ENCODE peak calls at places on chromosomes 13 and 19, in four cellular contexts. S is choroid plexus epithelial cell, W is AG10803, A is PC-3. F is an unnamed sample.

GRCh38 chr19:31357315-31357673 is 8.1 kb upstream of the TSHZ3 start:
- DNase-seq in S (no peak), W (no peak), A (no peak), F (no peak)

GRCh38 chr19:32387701-32388392 is 17.7 kb upstream of the DPY19L3 start:
- DNase-seq in W (peak), S (peak), A (peak), F (peak)

GRCh38 chr13:104534847-104535246 is 1468.6 kb upstream of the SLC10A2 start:
- DNase-seq in W (no peak), A (peak), S (no peak), F (no peak)

GRCh38 chr13:43285891-43286602 is 262.7 kb downstream of the DNAJC15 start:
- DNase-seq in W (peak), S (peak), A (peak), F (no peak)

GRCh38 chr19:13430790-13431582 is 75.3 kb downstream of the CACNA1A start:
- DNase-seq in A (peak), W (peak), S (peak), F (peak)

GRCh38 chr19:42436006-42436405 is 6.7 kb downstream of the CXCL17 start:
- DNase-seq in S (peak), W (peak), A (no peak), F (no peak)

GRCh38 chr13:42753697-42754096 is 27.7 kb upstream of the FAM216B start:
- DNase-seq in W (no peak), S (peak), A (no peak), F (no peak)

GRCh38 chr13:33743438-33744368 is 74.2 kb upstream of the RFC3 start:
- DNase-seq in S (peak), A (no peak), W (no peak), F (peak)

GRCh38 chr19:49861127-49861526 is 6.2 kb downstream of the PNKP start:
- DNase-seq in W (no peak), S (no peak), A (no peak), F (peak)

GRCh38 chr13:24905242-24905641 is 141.3 kb downstream of the RNF17 start:
- DNase-seq in S (peak), W (peak), A (peak), F (peak)

GRCh38 chr19:57068921-57069697 is 50.7 kb upstream of the USP29 start:
- DNase-seq in S (no peak), W (no peak), A (peak), F (no peak)

GRCh38 chr13:36086117-36086516 is 45.1 kb downstream of the DCLK1 start:
- DNase-seq in S (no peak), A (no peak), W (no peak), F (no peak)

GRCh38 chr13:99151516-99151915 is 49.1 kb upstream of the UBAC2 start:
- DNase-seq in A (peak), W (peak), S (peak), F (peak)

GRCh38 chr13:109668433-109669233 is 117.8 kb downstream of the IRS2 start:
- DNase-seq in S (no peak), A (no peak), W (no peak), F (no peak)

GRCh38 chr19:17680235-17680722 is 7.9 kb downstream of the UNC13A start:
- DNase-seq in W (peak), A (peak), S (peak), F (peak)

GRCh38 chr13:43528992-43529391 is 257.8 kb downstream of the ENOX1 start:
- DNase-seq in S (peak), A (no peak), W (peak), F (no peak)

GRCh38 chr19:46495789-46496099 is at the start of gene PNMA8B:
- DNase-seq in A (no peak), W (peak), S (peak), F (peak)

GRCh38 chr13:30371649-30372265 is 50.5 kb upstream of the UBE2L5 start:
- DNase-seq in W (peak), A (peak), S (peak), F (peak)

GRCh38 chr19:10863107-10863700 is 8.1 kb upstream of the CARM1 start:
- DNase-seq in A (peak), S (peak), W (peak), F (peak)

GRCh38 chr19:45798995-45799517 is 6.4 kb upstream of the DMWD start:
- DNase-seq in W (peak), S (peak), A (peak), F (peak)

GRCh38 chr13:113196970-113197737 is 11.3 kb downstream of the PCID2 start:
- DNase-seq in A (no peak), W (no peak), S (no peak), F (no peak)

GRCh38 chr13:112065867-112066623 is 904 bp upstream of the SOX1 start:
- DNase-seq in S (no peak), A (no peak), W (no peak), F (no peak)

GRCh38 chr19:10669246-10669645 is 15.1 kb downstream of the ILF3 start:
- DNase-seq in W (no peak), A (no peak), S (no peak), F (peak)

GRCh38 chr19:20102097-20102496 is 24.3 kb downstream of the ZNF90 start:
- DNase-seq in A (no peak), S (no peak), W (no peak), F (peak)

GRCh38 chr19:11673608-11674041 is 65.1 kb downstream of the ZNF823 start:
- DNase-seq in A (peak), W (peak), S (peak), F (peak)

GRCh38 chr13:91722267-91722884 is 324.0 kb downstream of the GPC5 start:
- DNase-seq in W (no peak), A (peak), S (peak), F (peak)

GRCh38 chr13:73082471-73082870 is 23.7 kb downstream of the KLF5 start:
- DNase-seq in A (no peak), S (no peak), W (no peak), F (peak)

GRCh38 chr13:38763446-38764381 is 76.8 kb downstream of the FREM2 start:
- DNase-seq in W (peak), A (peak), S (peak), F (peak)

GRCh38 chr13:110648848-110649421 is 33.6 kb downstream of the NAXD start:
- DNase-seq in A (no peak), S (no peak), W (no peak), F (no peak)

GRCh38 chr13:109381546-109382180 is 404.7 kb downstream of the IRS2 start:
- DNase-seq in W (peak), S (peak), A (no peak), F (no peak)

GRCh38 chr13:104592545-104593250 is 1526.5 kb upstream of the SLC10A2 start:
- DNase-seq in W (no peak), A (peak), S (no peak), F (peak)

GRCh38 chr13:43805071-43805468 is 18.3 kb upstream of the ENOX1 start:
- DNase-seq in S (peak), A (peak), W (peak), F (peak)

GRCh38 chr19:21569497-21569870 is 64.1 kb downstream of the ZNF429 start:
- DNase-seq in S (no peak), A (no peak), W (no peak), F (peak)

GRCh38 chr13:25095862-25096453 is at the start of gene PABPC3:
- DNase-seq in W (peak), A (no peak), S (no peak), F (no peak)

GRCh38 chr19:42042455-42043170 is 27.4 kb downstream of the GRIK5 start:
- DNase-seq in S (no peak), A (no peak), W (no peak), F (no peak)

GRCh38 chr19:29542776-29543175 is 17.0 kb downstream of the VSTM2B start:
- DNase-seq in S (no peak), A (no peak), W (no peak), F (no peak)

GRCh38 chr13:93225610-93226009 is 997 bp upstream of the GPC6 start:
- DNase-seq in S (no peak), A (peak), W (no peak), F (peak)

GRCh38 chr19:46350029-46350757 is 3.3 kb downstream of the PPP5C start:
- DNase-seq in S (no peak), A (no peak), W (no peak), F (peak)

GRCh38 chr19:8332976-8333770 is 9.9 kb downstream of the KANK3 start:
- DNase-seq in A (no peak), W (no peak), S (no peak), F (no peak)
- H3K4me3 ChIP-seq in A (peak), W (no peak), S (no peak), F (no peak)

DNA sequence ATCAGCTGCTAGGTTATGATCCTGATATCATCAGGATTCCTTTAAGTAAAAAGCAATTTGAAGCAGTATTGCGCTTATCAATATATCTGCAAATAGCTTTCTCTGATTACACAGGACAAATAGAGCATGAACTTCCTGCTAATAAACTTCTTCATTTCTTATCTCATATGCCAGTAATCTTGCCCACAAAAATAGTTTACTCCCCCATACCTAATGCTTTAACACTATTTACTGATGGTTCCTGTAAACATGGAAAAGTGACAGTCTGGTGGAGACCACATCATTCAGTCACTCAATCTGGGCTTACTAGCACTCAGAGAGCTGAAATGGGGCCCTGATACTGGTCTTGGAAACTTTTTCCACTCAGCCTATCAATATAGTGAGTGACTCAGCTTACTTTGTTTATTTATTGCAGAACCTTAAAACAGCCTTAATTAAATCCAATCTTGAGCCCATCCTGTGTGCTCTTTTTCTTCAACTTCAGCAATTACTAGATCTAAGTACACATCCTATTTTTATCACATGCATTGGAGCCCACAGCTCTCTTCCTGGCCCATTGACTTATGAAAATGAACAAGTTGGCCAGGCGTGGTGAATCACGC is 1464.3 kb downstream of the UQCRFS1 start:
- DNase-seq in W (no peak), A (no peak), S (peak), F (no peak)
- TF ChIP-seq CTCF in W (no peak), A (no peak), S (no peak), F (no peak)

GRCh38 chr19:51978882-51979281 is 7.8 kb downstream of the ZNF350 start:
- DNase-seq in A (no peak), S (no peak), W (no peak), F (no peak)
- H3K4me3 ChIP-seq in A (no peak), S (no peak), W (no peak), F (no peak)

GRCh38 chr13:82976499-82976898 is 905.8 kb downstream of the SLITRK1 start:
- DNase-seq in W (no peak), S (peak), A (peak), F (peak)
- TF ChIP-seq CTCF in W (peak), S (peak), A (no peak), F (no peak)

GRCh38 chr19:44532819-44533218 is 3.3 kb upstream of the CEACAM20 start:
- DNase-seq in S (no peak), W (no peak), A (no peak), F (no peak)

GRCh38 chr19:44530777-44531176 is 1.3 kb upstream of the CEACAM20 start:
- DNase-seq in A (no peak), S (peak), W (peak), F (peak)

GRCh38 chr19:44525721-44526430 is 3.6 kb downstream of the CEACAM20 start:
- DNase-seq in A (no peak), W (no peak), S (no peak), F (no peak)

GRCh38 chr19:44527554-44527953 is 1.9 kb downstream of the CEACAM20 start:
- DNase-seq in W (no peak), S (no peak), A (no peak), F (no peak)

GRCh38 chr19:44529541-44529940 is at the start of gene CEACAM20:
- DNase-seq in A (no peak), W (no peak), S (no peak), F (no peak)
- H3K4me3 ChIP-seq in A (no peak), W (no peak), S (no peak), F (no peak)

GRCh38 chr13:66491241-66491640 is 738.9 kb downstream of the PCDH9 start:
- DNase-seq in W (no peak), S (no peak), A (no peak), F (no peak)

GRCh38 chr13:66489172-66489571 is 741.0 kb downstream of the PCDH9 start:
- DNase-seq in W (no peak), A (no peak), S (no peak), F (no peak)

GRCh38 chr13:66489586-66489985 is 740.5 kb downstream of the PCDH9 start:
- DNase-seq in A (no peak), W (no peak), S (no peak), F (no peak)

DNA sequence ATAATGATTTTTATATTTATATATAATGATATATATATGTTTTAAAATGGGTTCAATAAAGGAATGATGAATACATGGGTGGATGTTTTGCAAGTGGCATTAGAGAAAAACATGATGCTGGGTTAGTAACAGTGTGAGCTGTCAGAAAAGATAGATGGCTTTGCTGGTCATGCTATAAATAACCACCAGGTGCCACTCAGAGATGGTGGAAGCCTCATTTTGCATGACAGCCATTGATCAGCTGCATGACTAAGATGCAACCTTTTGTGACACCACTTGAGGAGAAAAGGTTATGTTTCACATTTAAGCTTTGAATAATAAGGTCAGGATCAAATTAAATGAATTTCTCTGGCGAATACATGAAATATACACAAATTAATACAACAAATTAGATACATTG is 737.7 kb downstream of the PCDH9 start:
- DNase-seq in A (peak), W (no peak), S (no peak), F (peak)
- TF ChIP-seq CTCF in A (peak), W (no peak), S (peak), F (peak)

GRCh38 chr13:19742651-19743050 is 40.1 kb downstream of the PSPC1 start:
- DNase-seq in A (no peak), S (no peak), W (no peak), F (no peak)
- H3K4me3 ChIP-seq in A (no peak), S (no peak), W (no peak), F (no peak)

GRCh38 chr19:1467512-1468273 is 11.3 kb downstream of the C19orf25 start:
- DNase-seq in S (no peak), A (no peak), W (no peak), F (no peak)
- TF ChIP-seq CTCF in S (no peak), A (no peak), W (no peak), F (no peak)

GRCh38 chr19:16076958-16077611 is 790 bp downstream of the TPM4 start:
- DNase-seq in A (no peak), S (no peak), W (peak), F (peak)

GRCh38 chr19:16076154-16076957 is at the start of gene TPM4:
- DNase-seq in A (no peak), S (peak), W (peak), F (peak)

GRCh38 chr19:16074488-16075365 is 1.6 kb upstream of the TPM4 start:
- DNase-seq in W (no peak), S (no peak), A (no peak), F (no peak)

GRCh38 chr19:16073988-16074387 is 2.3 kb upstream of the TPM4 start:
- DNase-seq in A (no peak), S (no peak), W (no peak), F (no peak)

GRCh38 chr19:16075430-16076153 is 703 bp upstream of the TPM4 start:
- DNase-seq in W (no peak), S (no peak), A (no peak), F (peak)
- H3K4me3 ChIP-seq in W (peak), S (peak), A (no peak), F (peak)

GRCh38 chr19:7783991-7784421 is 21.0 kb downstream of the CLEC4M start:
- DNase-seq in A (peak), S (peak), W (peak), F (peak)
- TF ChIP-seq CTCF in A (no peak), S (no peak), W (no peak), F (no peak)